ENCODE peak calls at places on chromosomes 1 and 21, in four cellular contexts. One of them, this sample, is unnamed.

GRCh38 chr1:33872681-33873080 is 8.8 kb downstream of the HMGB4 start:
- DNase-seq in stromal cell of bone marrow: no peak
- DNase-seq in SHP77: no peak
- DNase-seq in body of pancreas: no peak
- DNase-seq in this sample: no peak

GRCh38 chr1:77975386-77975785 is 3.5 kb downstream of the FUBP1 start:
- DNase-seq in stromal cell of bone marrow: no peak
- DNase-seq in SHP77: no peak
- DNase-seq in body of pancreas: no peak
- DNase-seq in this sample: peak; percentile 35

GRCh38 chr21:15772654-15773053 is 42.9 kb downstream of the USP25 start:
- DNase-seq in stromal cell of bone marrow: no peak
- DNase-seq in SHP77: no peak
- DNase-seq in body of pancreas: no peak
- DNase-seq in this sample: no peak

GRCh38 chr1:178510155-178510554 is 2.8 kb upstream of the TEX35 start:
- DNase-seq in stromal cell of bone marrow: no peak
- DNase-seq in SHP77: no peak
- DNase-seq in body of pancreas: no peak
- DNase-seq in this sample: no peak

GRCh38 chr1:159867322-159868064 is 5.0 kb upstream of the VSIG8 start:
- DNase-seq in stromal cell of bone marrow: no peak
- DNase-seq in SHP77: peak; percentile 83
- DNase-seq in body of pancreas: peak; percentile 90
- DNase-seq in this sample: no peak

GRCh38 chr1:16204634-16205332 is 7.7 kb downstream of the ARHGEF19 start:
- DNase-seq in stromal cell of bone marrow: no peak
- DNase-seq in SHP77: peak; percentile 43
- DNase-seq in body of pancreas: peak; percentile 73
- DNase-seq in this sample: no peak

GRCh38 chr1:205016584-205016983 is 26.4 kb upstream of the CNTN2 start:
- DNase-seq in stromal cell of bone marrow: no peak
- DNase-seq in SHP77: no peak
- DNase-seq in body of pancreas: no peak
- DNase-seq in this sample: no peak

GRCh38 chr1:5747428-5748285 is 244.6 kb downstream of the NPHP4 start:
- DNase-seq in stromal cell of bone marrow: no peak
- DNase-seq in SHP77: no peak
- DNase-seq in body of pancreas: no peak
- DNase-seq in this sample: no peak

GRCh38 chr1:63906053-63906704 is 132.4 kb downstream of the ROR1 start:
- DNase-seq in stromal cell of bone marrow: no peak
- DNase-seq in SHP77: peak; percentile 29
- DNase-seq in body of pancreas: peak; percentile 62
- DNase-seq in this sample: no peak

GRCh38 chr1:150321826-150322166 is 463 bp downstream of the PRPF3 start:
- DNase-seq in stromal cell of bone marrow: no peak
- DNase-seq in SHP77: no peak
- DNase-seq in body of pancreas: no peak
- DNase-seq in this sample: no peak

GRCh38 chr1:5651964-5652751 is 340.1 kb downstream of the NPHP4 start:
- DNase-seq in stromal cell of bone marrow: no peak
- DNase-seq in SHP77: no peak
- DNase-seq in body of pancreas: no peak
- DNase-seq in this sample: no peak

GRCh38 chr21:45945868-45946210 is 35.7 kb upstream of the COL6A1 start:
- DNase-seq in stromal cell of bone marrow: no peak
- DNase-seq in SHP77: no peak
- DNase-seq in body of pancreas: no peak
- DNase-seq in this sample: no peak

GRCh38 chr1:181159451-181160151 is 71.1 kb downstream of the IER5 start:
- DNase-seq in stromal cell of bone marrow: no peak
- DNase-seq in SHP77: no peak
- DNase-seq in body of pancreas: no peak
- DNase-seq in this sample: peak; percentile 69

GRCh38 chr1:117671781-117672501 is 66.1 kb downstream of the TENT5C start:
- DNase-seq in stromal cell of bone marrow: no peak
- DNase-seq in SHP77: no peak
- DNase-seq in body of pancreas: peak; percentile 77
- DNase-seq in this sample: no peak

GRCh38 chr1:175540928-175541645 is 202.3 kb downstream of the TNR start:
- DNase-seq in stromal cell of bone marrow: no peak
- DNase-seq in SHP77: no peak
- DNase-seq in body of pancreas: no peak
- DNase-seq in this sample: no peak

GRCh38 chr1:44786138-44786840 is 1.7 kb downstream of the BEST4 start:
- DNase-seq in stromal cell of bone marrow: no peak
- DNase-seq in SHP77: peak; percentile 18
- DNase-seq in body of pancreas: peak; percentile 84
- DNase-seq in this sample: no peak

GRCh38 chr1:242847390-242847993 is 323.0 kb upstream of the PLD5 start:
- DNase-seq in stromal cell of bone marrow: no peak
- DNase-seq in SHP77: no peak
- DNase-seq in body of pancreas: no peak
- DNase-seq in this sample: no peak

GRCh38 chr21:29466532-29466931 is 167.8 kb downstream of the BACH1 start:
- DNase-seq in stromal cell of bone marrow: no peak
- DNase-seq in SHP77: no peak
- DNase-seq in body of pancreas: no peak
- DNase-seq in this sample: no peak

GRCh38 chr1:7630378-7630777 is 140.7 kb upstream of the VAMP3 start:
- DNase-seq in stromal cell of bone marrow: no peak
- DNase-seq in SHP77: no peak
- DNase-seq in body of pancreas: no peak
- DNase-seq in this sample: no peak

GRCh38 chr1:226617109-226617508 is 68.5 kb downstream of the STUM start:
- DNase-seq in stromal cell of bone marrow: no peak
- DNase-seq in SHP77: no peak
- DNase-seq in body of pancreas: no peak
- DNase-seq in this sample: no peak

GRCh38 chr1:78624035-78624434 is 3.8 kb downstream of the IFI44L start:
- DNase-seq in stromal cell of bone marrow: no peak
- DNase-seq in SHP77: no peak
- DNase-seq in body of pancreas: no peak
- DNase-seq in this sample: no peak

GRCh38 chr1:155856257-155856974 is 598 bp downstream of the GON4L start:
- DNase-seq in stromal cell of bone marrow: no peak
- DNase-seq in SHP77: no peak
- DNase-seq in body of pancreas: no peak
- DNase-seq in this sample: no peak

GRCh38 chr1:234535763-234536515 is 57.0 kb upstream of the TARBP1 start:
- DNase-seq in stromal cell of bone marrow: peak; percentile 62
- DNase-seq in SHP77: no peak
- DNase-seq in body of pancreas: peak; percentile 73
- DNase-seq in this sample: no peak

GRCh38 chr1:61887076-61887867 is 145.0 kb downstream of the PATJ start:
- DNase-seq in stromal cell of bone marrow: no peak
- DNase-seq in SHP77: no peak
- DNase-seq in body of pancreas: no peak
- DNase-seq in this sample: no peak

GRCh38 chr1:228305721-228306152 is 97.9 kb downstream of the OBSCN start:
- DNase-seq in stromal cell of bone marrow: no peak
- DNase-seq in SHP77: no peak
- DNase-seq in body of pancreas: no peak
- DNase-seq in this sample: no peak

This sample was measured in HS-5.